ENCODE peak calls at places on chromosomes 6 and 20, in four cellular contexts. Y is H9, J is tibial nerve, C is A549. I is an unnamed sample.

GRCh38 chr6:52994789-52995078 is 350 bp downstream of the GSTA4 start:
- DNase-seq in C (no peak), Y (no peak), J (no peak), I (peak; percentile 60)

GRCh38 chr6:89356644-89357043 is 4.1 kb upstream of the UBE2J1 start:
- DNase-seq in Y (no peak), C (no peak), J (no peak), I (no peak)

GRCh38 chr20:45094864-45095574 is 5.9 kb downstream of the KCNS1 start:
- DNase-seq in Y (no peak), C (no peak), J (no peak), I (no peak)

GRCh38 chr6:110720066-110720465 is 95.2 kb downstream of the CDK19 start:
- DNase-seq in C (no peak), Y (no peak), J (no peak), I (no peak)

GRCh38 chr6:148737806-148738205 is 9.0 kb upstream of the UST start:
- DNase-seq in Y (no peak), C (no peak), J (no peak), I (no peak)

GRCh38 chr6:45746046-45746445 is 269.6 kb downstream of the CLIC5 start:
- DNase-seq in Y (no peak), J (no peak), C (no peak), I (no peak)

GRCh38 chr20:13270211-13270610 is 49.1 kb downstream of the ISM1 start:
- DNase-seq in Y (no peak), J (no peak), C (no peak), I (no peak)

GRCh38 chr6:170080828-170081368 is 210.0 kb downstream of the DLL1 start:
- DNase-seq in Y (peak; percentile 21), C (no peak), J (no peak), I (no peak)

GRCh38 chr6:21331221-21331620 is 262.3 kb upstream of the SOX4 start:
- DNase-seq in J (no peak), C (no peak), Y (no peak), I (no peak)

GRCh38 chr6:26223213-26223612 is 136.0 kb downstream of the HFE start:
- DNase-seq in Y (no peak), J (no peak), C (no peak), I (no peak)

GRCh38 chr20:47126709-47127108 is 229.8 kb downstream of the ZMYND8 start:
- DNase-seq in C (no peak), Y (no peak), J (no peak), I (no peak)

GRCh38 chr20:52754366-52754765 is 217.8 kb upstream of the TSHZ2 start:
- DNase-seq in Y (no peak), J (no peak), C (no peak), I (no peak)

GRCh38 chr6:74409447-74409846 is 713.4 kb downstream of the CD109 start:
- DNase-seq in C (peak; percentile 0), Y (no peak), J (no peak), I (no peak)

GRCh38 chr20:63686492-63687321 is 9.7 kb upstream of the TNFRSF6B start:
- DNase-seq in Y (no peak), C (no peak), J (peak; percentile 59), I (no peak)

GRCh38 chr20:48421547-48421946 is 406.3 kb downstream of the PREX1 start:
- DNase-seq in C (no peak), J (no peak), Y (no peak), I (no peak)

GRCh38 chr6:18314317-18314997 is 50.1 kb upstream of the DEK start:
- DNase-seq in C (no peak), J (no peak), Y (no peak), I (no peak)

GRCh38 chr6:164154588-164154987 is 740.1 kb downstream of the QKI start:
- DNase-seq in Y (no peak), J (no peak), C (no peak), I (no peak)

GRCh38 chr20:43752051-43752360 is 25.2 kb upstream of the GTSF1L start:
- DNase-seq in J (no peak), Y (no peak), C (no peak), I (no peak)

GRCh38 chr6:41318648-41319565 is 16.5 kb upstream of the NCR2 start:
- DNase-seq in Y (peak; percentile 94), C (peak; percentile 48), J (peak; percentile 52), I (peak; percentile 59)

GRCh38 chr20:46077642-46078305 is 12.0 kb downstream of the NCOA5 start:
- DNase-seq in J (no peak), C (no peak), Y (no peak), I (no peak)

GRCh38 chr20:50335105-50335504 is 144.5 kb downstream of the CEBPB start:
- DNase-seq in Y (peak; percentile 81), J (no peak), C (peak; percentile 68), I (peak; percentile 32)

GRCh38 chr6:148509789-148510581 is 167.3 kb downstream of the SASH1 start:
- DNase-seq in C (no peak), Y (no peak), J (peak; percentile 54), I (peak; percentile 31)

GRCh38 chr6:102655823-102656222 is 1262.3 kb downstream of the GRIK2 start:
- DNase-seq in J (no peak), Y (no peak), C (no peak), I (no peak)

GRCh38 chr6:28910901-28911680 is 12.7 kb downstream of the TRIM27 start:
- DNase-seq in C (no peak), J (no peak), Y (no peak), I (no peak)

GRCh38 chr6:112682088-112682487 is 335.0 kb downstream of the RFPL4B start:
- DNase-seq in Y (no peak), J (no peak), C (no peak), I (no peak)

GRCh38 chr6:137861550-137862337 is 5.3 kb upstream of the TNFAIP3 start:
- DNase-seq in C (no peak), Y (no peak), J (no peak), I (no peak)

GRCh38 chr6:137804647-137805046 is 62.4 kb upstream of the TNFAIP3 start:
- DNase-seq in J (no peak), C (no peak), Y (no peak), I (no peak)

GRCh38 chr20:10863337-10864060 is 189.7 kb upstream of the JAG1 start:
- DNase-seq in J (no peak), C (no peak), Y (no peak), I (no peak)

GRCh38 chr6:130457605-130458004 is 91.8 kb downstream of the TMEM200A start:
- DNase-seq in C (no peak), J (no peak), Y (peak; percentile 39), I (no peak)

GRCh38 chr20:47785900-47786762 is 850 bp upstream of the SULF2 start:
- DNase-seq in J (peak; percentile 33), Y (peak; percentile 67), C (peak; percentile 80), I (peak; percentile 68)

DNA sequence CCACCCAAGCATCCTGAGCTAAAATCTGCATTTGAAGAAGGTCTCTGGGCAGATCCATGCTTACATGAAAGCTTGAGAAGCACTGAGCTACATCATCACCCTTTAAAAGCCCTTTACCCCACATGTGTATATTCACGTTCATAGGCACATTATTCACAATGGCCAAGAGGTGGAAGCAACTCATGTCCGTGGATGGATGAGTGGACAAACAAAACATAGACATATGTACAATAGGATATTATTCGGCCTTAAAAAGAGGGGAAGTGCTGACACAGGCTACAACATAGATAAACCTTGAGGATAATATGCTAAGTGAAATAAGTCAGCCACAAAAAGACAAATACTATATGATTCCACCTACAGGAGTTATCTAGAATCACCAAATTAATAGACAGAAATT is 17.6 kb downstream of the ADGRF5 start:
- DNase-seq in C (no peak), J (no peak), Y (no peak), I (no peak)
- H3K4me1 ChIP-seq in C (no peaks in the 10 kb centered on the region), J (no peaks in the 10 kb centered on the region), Y (no peaks in the 10 kb centered on the region), I (no peaks in the 10 kb centered on the region)

GRCh38 chr6:334536-334935 is 42.2 kb downstream of the DUSP22 start:
- DNase-seq in C (no peak), J (no peak), Y (no peak), I (no peak)
- H3K4me1 ChIP-seq in C (peaks cover 9% of the 10 kb centered on the region), J (peaks cover 13% of the 10 kb centered on the region), Y (no peaks in the 10 kb centered on the region), I (no peaks in the 10 kb centered on the region)

GRCh38 chr20:58906111-58906510 is 53.6 kb downstream of the GNAS start:
- DNase-seq in Y (no peak), J (no peak), C (no peak), I (no peak)
- H3K4me1 ChIP-seq in Y (no peaks in the 10 kb centered on the region), J (peaks cover 20% of the 10 kb centered on the region), C (peaks cover 9% of the 10 kb centered on the region), I (peaks cover 13% of the 10 kb centered on the region)

GRCh38 chr6:64010646-64011045 is 375.0 kb downstream of the PHF3 start:
- DNase-seq in C (no peak), Y (no peak), J (no peak), I (no peak)
- H3K4me1 ChIP-seq in C (no peaks in the 10 kb centered on the region), Y (no peaks in the 10 kb centered on the region), J (no peaks in the 10 kb centered on the region), I (no peaks in the 10 kb centered on the region)

GRCh38 chr20:59966428-59966827 is 8.2 kb downstream of the CDH26 start:
- DNase-seq in Y (no peak), C (no peak), J (no peak), I (no peak)
- H3K4me1 ChIP-seq in Y (no peaks in the 10 kb centered on the region), C (no peaks in the 10 kb centered on the region), J (no peaks in the 10 kb centered on the region), I (no peaks in the 10 kb centered on the region)

GRCh38 chr6:43990275-43990626 is 137.0 kb downstream of the MRPL14 start:
- DNase-seq in J (no peak), Y (no peak), C (no peak), I (no peak)
- H3K4me1 ChIP-seq in J (no peaks in the 10 kb centered on the region), Y (peaks cover 10% of the 10 kb centered on the region), C (peaks cover 51% of the 10 kb centered on the region), I (no peaks in the 10 kb centered on the region)

I was measured in HAP-1.